ENCODE peak calls at places on chromosomes 2 and 18, in ten cellular contexts. X is ovary, J is uterus, N is PC-3, E is HCT116, V is Panc1, Z is breast epithelium, L is lung, F is A549, R is A673. K is an unnamed sample. For H3K4me1, the result is how much of the 10 kb centered on the place peaks cover.

GRCh38 chr18:44895176-44895798 is 214.6 kb downstream of the SETBP1 start:
- DNase-seq in X (no peak), J (peak), N (peak), E (no peak), V (peak), Z (no peak), L (no peak), F (peak), R (peak), K (no peak)

GRCh38 chr2:13035866-13036265 is 319.1 kb downstream of the TRIB2 start:
- DNase-seq in X (no peak), J (no peak), N (no peak), E (no peak), V (no peak), Z (no peak), L (no peak), F (no peak), R (no peak), K (no peak)

GRCh38 chr2:203809084-203809521 is 58.5 kb upstream of the CTLA4 start:
- DNase-seq in X (no peak), J (no peak), N (no peak), E (no peak), V (no peak), Z (no peak), L (no peak), F (no peak), R (no peak), K (no peak)

GRCh38 chr18:49581369-49581768 is 19.5 kb downstream of the LIPG start:
- DNase-seq in X (no peak), J (no peak), N (no peak), E (no peak), V (no peak), Z (no peak), L (no peak), F (no peak), R (no peak), K (no peak)

GRCh38 chr2:178008636-178009289 is 63.8 kb downstream of the PDE11A start:
- DNase-seq in X (peak), J (no peak), N (no peak), E (no peak), V (no peak), Z (no peak), L (no peak), F (no peak), R (peak), K (no peak)

GRCh38 chr2:99488999-99489757 is 639 bp downstream of the REV1 start:
- DNase-seq in X (no peak), J (peak), N (peak), E (no peak), V (no peak), Z (peak), L (peak), F (peak), R (peak), K (peak)

GRCh38 chr2:217204358-217204757 is 344.5 kb upstream of the TNP1 start:
- DNase-seq in X (no peak), J (no peak), N (peak), E (no peak), V (no peak), Z (no peak), L (no peak), F (no peak), R (no peak), K (no peak)

GRCh38 chr2:116877274-116877673 is 937.2 kb upstream of the DDX18 start:
- DNase-seq in X (no peak), J (no peak), N (no peak), E (no peak), V (no peak), Z (no peak), L (no peak), F (no peak), R (no peak), K (no peak)

GRCh38 chr2:66574701-66575624 is 140.0 kb downstream of the MEIS1 start:
- DNase-seq in X (peak), J (peak), N (peak), E (no peak), V (no peak), Z (no peak), L (peak), F (peak), R (peak), K (peak)

GRCh38 chr2:1590611-1591460 is 153.5 kb downstream of the PXDN start:
- DNase-seq in X (peak), J (no peak), N (no peak), E (no peak), V (no peak), Z (no peak), L (no peak), F (no peak), R (no peak), K (no peak)

GRCh38 chr18:6543330-6543908 is 128.7 kb upstream of the L3MBTL4 start:
- DNase-seq in X (no peak), J (no peak), N (peak), E (no peak), V (no peak), Z (no peak), L (no peak), F (peak), R (peak), K (no peak)

GRCh38 chr2:119455066-119455718 is 23.5 kb downstream of the TMEM37 start:
- DNase-seq in X (no peak), J (no peak), N (no peak), E (no peak), V (no peak), Z (no peak), L (no peak), F (no peak), R (no peak), K (no peak)

GRCh38 chr18:8615397-8616025 is 6.3 kb downstream of the RAB12 start:
- DNase-seq in X (no peak), J (peak), N (peak), E (no peak), V (peak), Z (no peak), L (no peak), F (peak), R (peak), K (no peak)

GRCh38 chr18:79799619-79800352 is 2.0 kb downstream of the KCNG2 start:
- DNase-seq in X (no peak), J (no peak), N (no peak), E (no peak), V (no peak), Z (peak), L (no peak), F (no peak), R (no peak), K (no peak)

GRCh38 chr2:64500549-64500948 is 23.6 kb upstream of the AFTPH start:
- DNase-seq in X (no peak), J (no peak), N (no peak), E (no peak), V (no peak), Z (no peak), L (no peak), F (no peak), R (no peak), K (no peak)

GRCh38 chr2:98509542-98510321 is 65.1 kb downstream of the INPP4A start:
- DNase-seq in X (no peak), J (no peak), N (no peak), E (no peak), V (no peak), Z (no peak), L (no peak), F (no peak), R (no peak), K (no peak)

GRCh38 chr2:132670104-132670960 is at the start of gene LYPD1:
- DNase-seq in X (peak), J (no peak), N (peak), E (no peak), V (no peak), Z (no peak), L (no peak), F (no peak), R (peak), K (peak)

GRCh38 chr2:102256281-102256680 is 55.1 kb upstream of the IL1RL1 start:
- DNase-seq in X (no peak), J (no peak), N (peak), E (no peak), V (no peak), Z (no peak), L (no peak), F (no peak), R (no peak), K (no peak)

GRCh38 chr2:216921057-216921456 is 61.2 kb upstream of the TNP1 start:
- DNase-seq in X (peak), J (no peak), N (no peak), E (no peak), V (no peak), Z (no peak), L (no peak), F (no peak), R (no peak), K (no peak)

GRCh38 chr2:168490916-168491605 is 35.0 kb downstream of the CERS6 start:
- DNase-seq in X (no peak), J (no peak), N (no peak), E (no peak), V (no peak), Z (no peak), L (no peak), F (no peak), R (no peak), K (no peak)

GRCh38 chr2:128396946-128397345 is 78.3 kb upstream of the HS6ST1 start:
- DNase-seq in X (no peak), J (no peak), N (peak), E (no peak), V (no peak), Z (no peak), L (no peak), F (no peak), R (no peak), K (no peak)

GRCh38 chr2:24917086-24917485 is 3.0 kb downstream of the ADCY3 start:
- DNase-seq in X (no peak), J (no peak), N (no peak), E (no peak), V (no peak), Z (peak), L (no peak), F (no peak), R (no peak), K (no peak)

GRCh38 chr18:32577561-32577960 is 106.9 kb upstream of the GAREM1 start:
- DNase-seq in X (no peak), J (no peak), N (no peak), E (no peak), V (no peak), Z (no peak), L (no peak), F (no peak), R (no peak), K (no peak)

GRCh38 chr2:96665083-96665569 is 22.6 kb downstream of the FER1L5 start:
- DNase-seq in X (no peak), J (peak), N (peak), E (peak), V (no peak), Z (no peak), L (peak), F (peak), R (peak), K (no peak)

GRCh38 chr2:37344453-37345361 is at the start of gene QPCT:
- DNase-seq in X (peak), J (peak), N (no peak), E (no peak), V (no peak), Z (peak), L (peak), F (peak), R (peak), K (peak)

GRCh38 chr2:241636182-241636982 is 576 bp downstream of the THAP4 start:
- DNase-seq in X (peak), J (no peak), N (peak), E (no peak), V (no peak), Z (no peak), L (peak), F (peak), R (peak), K (peak)

GRCh38 chr2:39135678-39136259 is 14.9 kb upstream of the SOS1 start:
- DNase-seq in X (no peak), J (no peak), N (no peak), E (no peak), V (no peak), Z (no peak), L (no peak), F (no peak), R (no peak), K (no peak)

GRCh38 chr2:120675460-120676130 is 60.1 kb upstream of the GLI2 start:
- DNase-seq in X (peak), J (peak), N (peak), E (peak), V (no peak), Z (no peak), L (peak), F (peak), R (peak), K (peak)

GRCh38 chr2:190640124-190640523 is 8.8 kb upstream of the NAB1 start:
- DNase-seq in X (no peak), J (no peak), N (no peak), E (no peak), V (no peak), Z (no peak), L (no peak), F (no peak), R (no peak), K (no peak)

GRCh38 chr2:121075641-121076500 is 209.1 kb downstream of the TFCP2L1 start:
- DNase-seq in X (peak), J (peak), N (peak), E (no peak), V (no peak), Z (no peak), L (no peak), F (peak), R (no peak), K (no peak)

GRCh38 chr2:97868986-97869721 is 126.6 kb downstream of the TMEM131 start:
- DNase-seq in X (no peak), J (no peak), N (peak), E (peak), V (peak), Z (no peak), L (no peak), F (peak), R (peak), K (no peak)

GRCh38 chr2:72350852-72351251 is 203.2 kb upstream of the CYP26B1 start:
- DNase-seq in X (no peak), J (no peak), N (peak), E (no peak), V (no peak), Z (no peak), L (no peak), F (no peak), R (no peak), K (no peak)

GRCh38 chr2:173119069-173119807 is 43.6 kb downstream of the MAP3K20 start:
- DNase-seq in X (no peak), J (peak), N (no peak), E (no peak), V (no peak), Z (no peak), L (no peak), F (no peak), R (no peak), K (peak)

GRCh38 chr2:7811073-7811472 is 870.8 kb upstream of the ID2 start:
- DNase-seq in X (no peak), J (no peak), N (peak), E (no peak), V (no peak), Z (no peak), L (no peak), F (no peak), R (no peak), K (no peak)

GRCh38 chr2:1618191-1618961 is 125.9 kb downstream of the PXDN start:
- DNase-seq in X (no peak), J (no peak), N (no peak), E (no peak), V (no peak), Z (no peak), L (no peak), F (no peak), R (no peak), K (no peak)

GRCh38 chr2:26784570-26785234 is 1.2 kb upstream of the CENPA start:
- DNase-seq in X (no peak), J (no peak), N (no peak), E (no peak), V (no peak), Z (no peak), L (no peak), F (no peak), R (no peak), K (no peak)

GRCh38 chr2:172350844-172351480 is 76.4 kb upstream of the ITGA6 start:
- DNase-seq in X (no peak), J (no peak), N (no peak), E (no peak), V (no peak), Z (peak), L (peak), F (no peak), R (no peak), K (peak)

GRCh38 chr2:68316091-68316490 is 3.7 kb downstream of the CNRIP1 start:
- DNase-seq in X (no peak), J (no peak), N (no peak), E (no peak), V (no peak), Z (no peak), L (no peak), F (no peak), R (no peak), K (no peak)

GRCh38 chr2:68318686-68319396 is 908 bp downstream of the CNRIP1 start:
- DNase-seq in X (peak), J (peak), N (no peak), E (no peak), V (no peak), Z (no peak), L (no peak), F (no peak), R (peak), K (peak)

GRCh38 chr2:68320118-68320641 is 431 bp upstream of the CNRIP1 start:
- DNase-seq in X (peak), J (peak), N (peak), E (no peak), V (no peak), Z (no peak), L (no peak), F (no peak), R (peak), K (no peak)

GRCh38 chr2:68319397-68320117 is at the start of gene CNRIP1:
- DNase-seq in X (peak), J (peak), N (peak), E (no peak), V (no peak), Z (peak), L (peak), F (peak), R (peak), K (peak)

GRCh38 chr2:68317971-68318685 is 1.6 kb downstream of the CNRIP1 start:
- DNase-seq in X (no peak), J (no peak), N (no peak), E (no peak), V (no peak), Z (no peak), L (no peak), F (no peak), R (no peak), K (no peak)
- H3K4me3 ChIP-seq in X (peak), J (peak), N (peak), E (no peak), V (no peak), Z (peak), L (peak), F (no peak), R (peak), K (peak)

GRCh38 chr18:62458346-62458745 is 64.5 kb upstream of the ZCCHC2 start:
- DNase-seq in X (no peak), J (no peak), N (peak), E (no peak), V (no peak), Z (no peak), L (no peak), F (no peak), R (no peak), K (no peak)
- TF ChIP-seq CTCF in X (no peak), J (no peak), N (peak), E (peak), V (peak), Z (no peak), L (no peak), F (no peak), R (no peak), K (no peak)

GRCh38 chr2:46314065-46314835 is 17.0 kb downstream of the EPAS1 start:
- DNase-seq in X (no peak), J (no peak), N (no peak), E (no peak), V (no peak), Z (no peak), L (no peak), F (no peak), R (no peak), K (no peak)
- H3K4me1 ChIP-seq in X (under half), J (under half), N (half or more), E (under half), V (half or more), Z (under half), L (half or more), F (half or more), R (under half), K (under half)

GRCh38 chr2:151973901-151974199 is 125.0 kb downstream of the CACNB4 start:
- DNase-seq in X (no peak), J (no peak), N (no peak), E (no peak), V (no peak), Z (no peak), L (no peak), F (no peak), R (no peak), K (no peak)

GRCh38 chr2:151974997-151975396 is 123.8 kb downstream of the CACNB4 start:
- DNase-seq in X (no peak), J (no peak), N (no peak), E (no peak), V (no peak), Z (no peak), L (no peak), F (no peak), R (no peak), K (no peak)

GRCh38 chr2:151977631-151978030 is 121.2 kb downstream of the CACNB4 start:
- DNase-seq in X (no peak), J (no peak), N (no peak), E (no peak), V (no peak), Z (no peak), L (no peak), F (no peak), R (no peak), K (no peak)

GRCh38 chr2:151976945-151977353 is 121.9 kb downstream of the CACNB4 start:
- DNase-seq in X (no peak), J (no peak), N (no peak), E (no peak), V (no peak), Z (no peak), L (no peak), F (no peak), R (no peak), K (no peak)

DNA sequence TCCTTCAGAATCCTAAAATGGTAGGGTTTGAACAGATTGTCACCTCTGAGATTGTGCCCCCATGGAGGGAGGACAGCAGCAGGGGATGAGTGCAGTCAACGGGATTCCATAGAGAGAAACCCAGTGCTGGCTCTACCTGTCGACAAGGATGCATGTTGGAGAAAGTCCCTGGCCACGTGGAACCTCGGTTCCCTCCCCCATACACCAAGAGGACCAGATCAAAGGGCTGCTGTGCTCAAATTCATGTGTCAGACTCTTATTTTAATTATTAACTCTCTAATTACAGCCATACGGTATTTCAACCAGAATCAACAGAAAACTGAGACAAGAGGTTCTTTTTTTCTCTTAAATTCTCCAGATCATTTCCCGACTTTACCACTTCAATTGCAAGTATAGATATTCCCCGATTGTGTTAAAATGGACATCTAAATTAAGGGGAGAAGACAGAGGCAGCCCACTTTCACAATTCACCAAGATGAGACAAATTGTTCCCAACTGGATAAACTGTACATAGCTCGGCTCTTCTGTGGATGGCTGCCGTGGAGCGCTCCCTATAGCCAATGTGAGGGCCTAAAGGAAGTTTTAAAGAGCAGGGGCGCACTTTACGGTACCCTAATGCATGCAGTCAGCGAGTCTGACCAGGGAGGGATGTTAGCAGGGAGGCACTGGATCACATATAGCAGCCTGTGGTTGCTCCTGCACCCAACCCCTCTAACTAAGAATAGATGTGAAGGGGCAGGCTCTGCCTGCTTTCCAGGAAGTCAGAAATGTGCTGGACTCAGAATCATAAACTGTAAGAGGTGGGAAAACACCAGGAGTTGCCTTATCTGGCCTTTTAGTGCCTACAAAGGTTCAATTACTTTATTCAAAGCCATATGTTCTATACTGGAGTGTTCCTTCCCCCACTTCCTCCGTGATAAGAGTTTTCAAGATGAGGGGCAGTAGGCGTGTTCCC is 123.1 kb downstream of the CACNB4 start:
- DNase-seq in X (no peak), J (no peak), N (no peak), E (no peak), V (no peak), Z (no peak), L (no peak), F (no peak), R (no peak), K (no peak)
- H3K4me3 ChIP-seq in X (no peak), J (no peak), N (no peak), E (no peak), V (no peak), Z (no peak), L (no peak), F (no peak), R (no peak), K (no peak)

DNA sequence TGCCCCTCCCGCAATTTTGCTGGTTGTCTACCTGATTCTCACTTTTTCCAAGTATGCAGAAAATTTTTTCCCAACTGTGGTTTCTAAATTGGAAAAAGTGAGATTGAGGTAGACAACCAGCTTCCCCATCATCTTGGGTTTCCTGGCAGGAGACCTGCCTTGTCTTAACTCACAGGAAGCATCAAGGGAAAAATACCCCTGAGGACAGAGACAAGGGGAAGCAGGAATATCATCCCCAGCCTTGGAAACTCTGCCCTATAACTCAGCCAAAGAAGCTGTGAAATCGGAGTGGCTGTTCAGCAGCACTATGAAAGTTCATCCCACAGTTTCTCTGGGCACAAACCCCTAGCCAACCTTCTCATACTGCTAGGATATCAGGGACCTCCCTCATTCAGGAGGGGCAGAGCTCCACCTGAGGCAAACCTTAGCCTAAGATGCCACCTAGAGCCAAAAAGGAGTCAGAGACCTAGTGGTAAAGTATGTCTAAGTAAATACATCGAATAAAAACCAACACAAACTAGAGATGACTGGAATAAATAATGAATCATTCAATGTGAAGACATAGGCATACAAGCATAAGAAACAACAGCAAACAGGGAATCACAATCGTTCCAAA is 68.2 kb downstream of the ZSWIM2 start:
- DNase-seq in X (no peak), J (no peak), N (peak), E (peak), V (no peak), Z (no peak), L (no peak), F (peak), R (peak), K (no peak)
- TF ChIP-seq CTCF in X (no peak), J (no peak), N (peak), E (peak), V (peak), Z (no peak), L (no peak), F (peak), R (peak), K (no peak)